ENCODE peak calls at places on chromosomes 12 and 14, in four cellular contexts. W is HL-60, T is GM10248, O is cardiac muscle cell. Q is an unnamed sample.

GRCh38 chr14:71739273-71739990 is 192.8 kb upstream of the RGS6 start:
- DNase-seq in W (no peak), T (no peak), O (peak; percentile 28), Q (no peak)

GRCh38 chr14:78319411-78319810 is 149.2 kb downstream of the NRXN3 start:
- DNase-seq in W (no peak), T (no peak), O (no peak), Q (no peak)

GRCh38 chr14:56555921-56556570 is 23.6 kb upstream of the TMEM260 start:
- DNase-seq in W (no peak), T (peak; percentile 12), O (peak; percentile 65), Q (no peak)

GRCh38 chr12:94147991-94148840 is at the start of gene PLXNC1:
- DNase-seq in W (no peak), T (peak; percentile 82), O (peak; percentile 78), Q (peak; percentile 60)

GRCh38 chr14:95526483-95527391 is 8.1 kb upstream of the GLRX5 start:
- DNase-seq in W (no peak), T (no peak), O (peak; percentile 67), Q (no peak)

GRCh38 chr14:59664741-59665140 is 88.1 kb upstream of the CCDC175 start:
- DNase-seq in W (no peak), T (no peak), O (no peak), Q (no peak)

GRCh38 chr14:51304956-51305355 is 64.9 kb downstream of the TMX1 start:
- DNase-seq in W (no peak), T (no peak), O (peak; percentile 84), Q (no peak)

GRCh38 chr14:91927216-91927615 is 20.3 kb downstream of the FBLN5 start:
- DNase-seq in W (no peak), T (no peak), O (peak; percentile 22), Q (no peak)

GRCh38 chr12:107415066-107415465 is 270.5 kb upstream of the PWP1 start:
- DNase-seq in W (no peak), T (no peak), O (no peak), Q (no peak)

DNA sequence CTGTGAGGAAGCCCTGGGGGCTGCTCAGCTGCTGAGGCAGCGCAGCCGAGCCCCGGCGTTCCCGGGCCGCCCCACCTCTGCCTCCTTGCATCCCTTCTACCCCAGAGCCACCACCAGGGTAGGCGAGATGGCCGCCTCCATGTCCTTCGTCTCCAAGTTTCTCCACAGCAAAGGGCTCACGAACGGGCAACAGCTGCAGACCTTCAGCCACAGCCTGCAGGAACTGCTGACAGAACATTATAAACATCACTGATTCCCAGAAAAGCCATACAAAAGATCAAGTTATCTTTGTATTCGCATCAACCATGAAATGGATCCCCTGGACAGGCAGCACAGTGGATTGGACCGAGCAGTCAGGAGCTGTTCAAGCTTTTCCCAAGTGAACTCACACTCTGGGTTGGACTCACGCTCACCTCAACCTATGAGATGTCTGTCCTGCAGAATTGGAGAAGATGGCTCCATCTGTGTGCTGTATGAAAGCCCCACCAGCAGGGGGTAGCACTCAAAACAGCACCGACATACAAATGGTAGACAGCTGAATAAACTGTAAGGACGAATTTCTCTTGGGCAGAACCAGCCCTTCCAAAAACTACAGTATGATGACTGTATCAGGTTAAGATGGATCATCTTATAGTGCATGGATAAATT is 19.4 kb upstream of the A2M start:
- DNase-seq in W (no peak), T (no peak), O (no peak), Q (no peak)
- TF ChIP-seq CTCF in W (peak; percentile 51), T (peak; percentile 42), O (no peak), Q (no peak)

DNA sequence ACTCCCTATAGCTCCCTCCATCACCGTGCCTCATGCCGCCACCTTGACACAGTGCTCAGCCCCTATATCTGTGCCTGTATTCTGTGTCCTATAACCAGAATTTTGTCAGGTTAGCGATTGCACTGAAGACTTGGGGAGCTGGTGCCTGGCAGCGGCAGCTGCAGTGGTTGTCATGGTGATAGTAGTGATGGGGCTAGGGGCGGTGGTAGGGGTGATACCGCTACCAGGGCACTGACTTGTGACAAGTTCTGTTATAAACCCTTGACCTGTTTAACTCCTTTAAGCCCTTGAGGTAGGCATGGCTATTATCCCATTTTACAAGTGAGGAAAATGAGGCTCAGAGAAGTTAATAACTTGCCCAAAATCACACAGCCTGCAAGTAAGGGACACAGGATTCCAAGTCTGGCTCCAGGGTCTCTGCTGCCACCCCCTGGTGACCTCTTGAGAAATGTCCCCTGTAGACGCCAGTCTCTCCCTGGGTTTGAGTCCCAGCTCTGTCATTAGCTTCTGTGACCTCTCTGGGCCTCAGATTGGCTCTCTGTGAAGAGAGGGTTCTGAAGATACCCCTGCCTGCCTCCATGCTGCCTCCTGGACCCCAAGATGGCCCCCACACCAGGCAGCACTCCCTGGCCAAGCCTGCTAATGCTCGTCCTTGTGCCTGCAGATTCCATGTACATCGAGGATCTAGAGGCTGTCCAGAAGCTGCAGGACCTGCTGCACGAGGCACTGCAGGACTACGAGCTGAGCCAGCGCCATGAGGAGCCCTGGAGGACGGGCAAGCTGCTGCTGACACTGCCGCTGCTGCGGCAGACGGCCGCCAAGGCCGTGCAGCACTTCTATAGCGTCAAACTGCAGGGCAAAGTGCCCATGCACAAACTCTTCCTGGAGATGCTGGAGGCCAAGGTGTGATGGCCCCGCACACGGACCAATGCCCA is 121.9 kb downstream of the ESRRB start:
- DNase-seq in W (no peak), T (no peak), O (no peak), Q (no peak)
- TF ChIP-seq CTCF in W (no peak), T (no peak), O (no peak), Q (no peak)

GRCh38 chr12:100926669-100927248 is 132.2 kb downstream of the ANO4 start:
- DNase-seq in W (no peak), T (no peak), O (peak; percentile 49), Q (peak; percentile 24)
- TF ChIP-seq CTCF in W (no peak), T (peak; percentile 5), O (peak; percentile 58), Q (peak; percentile 29)

DNA sequence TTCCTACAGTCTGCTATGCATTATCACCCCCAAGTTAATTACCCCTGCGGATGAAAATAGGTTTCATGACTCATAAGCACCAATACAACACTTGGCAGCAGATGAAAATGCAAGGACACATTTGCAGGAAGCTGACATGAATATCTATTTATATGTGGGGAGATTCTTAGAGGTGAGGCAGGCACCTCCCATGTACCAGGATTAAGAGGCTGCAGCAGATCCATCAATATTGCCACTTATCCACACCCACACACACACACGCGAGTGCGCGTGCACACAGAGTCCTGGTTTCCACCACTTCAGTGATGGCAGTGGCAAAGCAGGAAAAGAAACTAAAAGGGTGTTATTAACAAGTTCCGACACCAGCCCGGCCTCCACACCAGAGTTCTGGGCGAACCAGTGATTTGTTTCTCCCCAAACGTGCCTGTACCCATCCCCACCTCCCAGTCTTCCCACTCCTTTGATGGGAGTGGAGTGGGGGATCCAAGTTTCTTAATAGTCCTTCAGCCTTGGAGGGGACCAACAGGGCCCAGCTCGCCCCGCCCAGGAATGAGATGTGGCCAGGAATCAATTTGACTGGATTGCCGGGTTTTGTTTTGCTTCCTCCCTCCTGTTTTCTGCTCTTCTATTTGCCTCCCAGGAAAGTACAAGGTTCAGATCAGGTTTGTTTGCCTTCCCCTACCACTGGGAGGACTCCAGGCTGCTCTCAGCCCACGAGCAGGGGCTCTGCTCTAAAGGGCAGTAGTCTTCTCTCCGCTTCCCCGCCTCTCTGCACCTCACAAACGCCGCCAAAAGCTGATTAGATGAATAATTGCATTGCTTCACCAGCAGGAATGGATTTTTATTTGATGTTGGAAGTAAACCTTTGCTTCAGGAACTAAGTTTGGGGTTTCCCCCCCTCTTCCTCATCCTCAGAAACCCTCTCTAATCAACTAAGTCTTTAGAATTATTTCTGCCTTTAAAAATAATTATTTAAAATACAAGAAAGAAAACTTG is 5.2 kb downstream of the IRF2BPL start:
- DNase-seq in W (no peak), T (no peak), O (peak; percentile 70), Q (no peak)
- TF ChIP-seq CTCF in W (no peak), T (no peak), O (peak; percentile 44), Q (no peak)